ENCODE peak calls at places on chromosome 19, in nine cellular contexts. J is NCI-H748 treated with DMSO at 0.1 percent for 48 hours; V is heart right ventricle; D is activated CD4-positive, alpha-beta T cell treated with anti-CD3 and anti-CD28 coated beads, Interleukin-2, amount 50 U/mL, for 48 hours; M is kidney tubule cell; H is effector CD4-positive, alpha-beta T cell; S is stimulated activated CD4-positive, alpha-beta T cell treated with anti-CD3 and anti-CD28 coated beads, Interleukin-1b, Interleukin-23, amount 100 ng/mL, for 1 hour; N is AG08395; R is activated CD8-positive, alpha-beta memory T cell treated with anti-CD3 and anti-CD28 coated beads for 1 hour. K is an unnamed sample.

GRCh38 chr19:35937345-35938281 is 1.4 kb downstream of the LRFN3 start:
- DNase-seq in V (no peak), S (no peak), N (no peak), R (no peak), J (no peak), M (no peak), D (no peak), H (no peak), K (no peak)

GRCh38 chr19:8336665-8337064 is 6.4 kb downstream of the KANK3 start:
- DNase-seq in N (no peak), M (no peak), R (no peak), J (no peak), H (no peak), S (no peak), V (no peak), D (no peak), K (no peak)

GRCh38 chr19:11264452-11265176 is 2.3 kb upstream of the DOCK6 start:
- DNase-seq in V (peak), S (no peak), D (no peak), R (no peak), J (no peak), M (peak), N (no peak), H (no peak), K (no peak)

GRCh38 chr19:58196911-58197616 is 14.2 kb downstream of the ZNF274 start:
- DNase-seq in H (no peak), R (no peak), V (no peak), J (peak), D (no peak), M (peak), N (no peak), S (no peak), K (peak)

GRCh38 chr19:46107371-46107770 is 17.1 kb downstream of the IGFL3 start:
- DNase-seq in J (no peak), V (no peak), R (no peak), N (peak), D (no peak), S (no peak), M (no peak), H (no peak), K (peak)

GRCh38 chr19:55087542-55087935 is 11.9 kb downstream of the EPS8L1 start:
- DNase-seq in M (no peak), H (no peak), R (no peak), D (no peak), V (no peak), N (peak), S (no peak), J (no peak), K (no peak)

GRCh38 chr19:1109697-1110671 is 6.2 kb downstream of the GPX4 start:
- DNase-seq in N (no peak), R (no peak), D (no peak), V (no peak), J (no peak), H (no peak), S (no peak), M (no peak), K (no peak)

GRCh38 chr19:16234552-16235445 is 37.1 kb downstream of the AP1M1 start:
- DNase-seq in D (no peak), N (no peak), S (no peak), M (no peak), H (no peak), R (no peak), J (no peak), V (no peak), K (no peak)

GRCh38 chr19:52391135-52391534 is 6.5 kb upstream of the ZNF528 start:
- DNase-seq in H (no peak), J (no peak), D (no peak), M (no peak), N (no peak), R (no peak), V (no peak), S (no peak), K (no peak)

GRCh38 chr19:31223805-31224534 is 125.3 kb downstream of the TSHZ3 start:
- DNase-seq in J (no peak), D (no peak), H (no peak), N (peak), R (no peak), V (no peak), S (no peak), M (no peak), K (peak)

GRCh38 chr19:42252365-42253244 is 2.3 kb downstream of the ERF start:
- DNase-seq in J (no peak), V (peak), D (peak), S (no peak), R (no peak), M (peak), N (peak), H (no peak), K (peak)

GRCh38 chr19:18496980-18497256 is 25.0 kb downstream of the ELL start:
- DNase-seq in M (no peak), N (no peak), R (no peak), D (no peak), J (no peak), S (no peak), H (no peak), V (no peak), K (no peak)

GRCh38 chr19:42028304-42029216 is 34.5 kb upstream of the ATP1A3 start:
- DNase-seq in D (peak), R (no peak), H (no peak), J (peak), S (no peak), V (no peak), M (no peak), N (no peak), K (no peak)

GRCh38 chr19:27773318-27774094 is 1439.4 kb downstream of the UQCRFS1 start:
- DNase-seq in D (no peak), H (no peak), V (no peak), R (no peak), S (no peak), J (no peak), N (no peak), M (no peak), K (no peak)

GRCh38 chr19:37654118-37654517 is 1.1 kb downstream of the ZFP30 start:
- DNase-seq in R (no peak), M (peak), V (no peak), J (no peak), D (no peak), S (no peak), N (peak), H (no peak), K (no peak)

GRCh38 chr19:18607222-18608101 is 863 bp upstream of the CRLF1 start:
- DNase-seq in M (no peak), N (no peak), V (no peak), H (no peak), D (no peak), R (no peak), S (no peak), J (no peak), K (no peak)

GRCh38 chr19:55118401-55118991 is 1.1 kb upstream of the PPP1R12C start:
- DNase-seq in D (peak), H (no peak), V (peak), S (no peak), R (no peak), M (peak), J (no peak), N (no peak), K (peak)

GRCh38 chr19:14004619-14005380 is 1.3 kb downstream of the RFX1 start:
- DNase-seq in J (no peak), D (no peak), V (peak), R (no peak), S (no peak), M (peak), N (peak), H (no peak), K (no peak)

GRCh38 chr19:51125421-51126075 is 842 bp downstream of the SIGLEC9 start:
- DNase-seq in M (no peak), D (no peak), J (no peak), H (no peak), N (no peak), V (no peak), S (no peak), R (no peak), K (no peak)

GRCh38 chr19:49217382-49217781 is 59.8 kb downstream of the TRPM4 start:
- DNase-seq in S (no peak), M (no peak), R (no peak), H (no peak), J (no peak), N (peak), V (peak), D (no peak), K (peak)

GRCh38 chr19:3762501-3763459 is at the start of gene MRPL54:
- DNase-seq in J (peak), M (peak), H (peak), N (peak), V (peak), R (peak), D (peak), S (peak), K (peak)

GRCh38 chr19:20664917-20665781 is 3.8 kb upstream of the ZNF626 start:
- DNase-seq in J (no peak), M (peak), R (no peak), H (no peak), N (peak), V (peak), D (no peak), S (no peak), K (peak)

GRCh38 chr19:48480476-48481190 is 11.5 kb downstream of the CYTH2 start:
- DNase-seq in D (peak), N (peak), V (peak), S (no peak), M (no peak), J (no peak), H (peak), R (no peak), K (peak)

GRCh38 chr19:3720533-3720917 is 12.3 kb downstream of the TJP3 start:
- DNase-seq in D (no peak), J (no peak), N (no peak), S (no peak), M (no peak), H (no peak), R (no peak), V (no peak), K (no peak)

K was measured in amniotic epithelial cell.